ENCODE peak calls at places on chromosomes 6 and 20, in six cellular contexts. One of them, this sample, is unnamed.

GRCh38 chr20:48680650-48681049 is 147.1 kb downstream of the PREX1 start:
- DNase-seq in cardiac muscle cell: no peak
- DNase-seq in NCI-H1105 treated with DMSO at 0.1 percent for 48 hours: no peak
- DNase-seq in brain pericyte: no peak
- DNase-seq in Right ventricle myocardium inferior: no peak
- DNase-seq in stimulated activated CD4-positive, alpha-beta T cell treated with anti-CD3 and anti-CD28 coated beads, TNF-alpha, amount 100 ng/mL, for 24 hours: no peak
- DNase-seq in this sample: no peak

GRCh38 chr6:106145741-106146227 is 59.6 kb downstream of the PRDM1 start:
- DNase-seq in cardiac muscle cell: no peak
- DNase-seq in NCI-H1105 treated with DMSO at 0.1 percent for 48 hours: no peak
- DNase-seq in brain pericyte: no peak
- DNase-seq in Right ventricle myocardium inferior: no peak
- DNase-seq in stimulated activated CD4-positive, alpha-beta T cell treated with anti-CD3 and anti-CD28 coated beads, TNF-alpha, amount 100 ng/mL, for 24 hours: peak
- DNase-seq in this sample: no peak

GRCh38 chr6:166032366-166033171 is 135.1 kb downstream of the TBXT start:
- DNase-seq in cardiac muscle cell: peak
- DNase-seq in NCI-H1105 treated with DMSO at 0.1 percent for 48 hours: no peak
- DNase-seq in brain pericyte: peak
- DNase-seq in Right ventricle myocardium inferior: peak
- DNase-seq in stimulated activated CD4-positive, alpha-beta T cell treated with anti-CD3 and anti-CD28 coated beads, TNF-alpha, amount 100 ng/mL, for 24 hours: no peak
- DNase-seq in this sample: no peak

GRCh38 chr6:157982580-157983438 is 1.1 kb downstream of the SYNJ2 start:
- DNase-seq in cardiac muscle cell: peak
- DNase-seq in NCI-H1105 treated with DMSO at 0.1 percent for 48 hours: no peak
- DNase-seq in brain pericyte: no peak
- DNase-seq in Right ventricle myocardium inferior: no peak
- DNase-seq in stimulated activated CD4-positive, alpha-beta T cell treated with anti-CD3 and anti-CD28 coated beads, TNF-alpha, amount 100 ng/mL, for 24 hours: no peak
- DNase-seq in this sample: no peak

GRCh38 chr20:25606094-25606640 is 17.6 kb downstream of the NANP start:
- DNase-seq in cardiac muscle cell: no peak
- DNase-seq in NCI-H1105 treated with DMSO at 0.1 percent for 48 hours: no peak
- DNase-seq in brain pericyte: no peak
- DNase-seq in Right ventricle myocardium inferior: no peak
- DNase-seq in stimulated activated CD4-positive, alpha-beta T cell treated with anti-CD3 and anti-CD28 coated beads, TNF-alpha, amount 100 ng/mL, for 24 hours: no peak
- DNase-seq in this sample: no peak

GRCh38 chr6:12593720-12594540 is 122.6 kb upstream of the PHACTR1 start:
- DNase-seq in cardiac muscle cell: no peak
- DNase-seq in NCI-H1105 treated with DMSO at 0.1 percent for 48 hours: no peak
- DNase-seq in brain pericyte: no peak
- DNase-seq in Right ventricle myocardium inferior: no peak
- DNase-seq in stimulated activated CD4-positive, alpha-beta T cell treated with anti-CD3 and anti-CD28 coated beads, TNF-alpha, amount 100 ng/mL, for 24 hours: no peak
- DNase-seq in this sample: no peak

GRCh38 chr6:157099912-157100593 is 223.3 kb downstream of the TMEM242 start:
- DNase-seq in cardiac muscle cell: peak
- DNase-seq in NCI-H1105 treated with DMSO at 0.1 percent for 48 hours: no peak
- DNase-seq in brain pericyte: no peak
- DNase-seq in Right ventricle myocardium inferior: no peak
- DNase-seq in stimulated activated CD4-positive, alpha-beta T cell treated with anti-CD3 and anti-CD28 coated beads, TNF-alpha, amount 100 ng/mL, for 24 hours: peak
- DNase-seq in this sample: peak

GRCh38 chr6:65937982-65938381 is 231.0 kb upstream of the EYS start:
- DNase-seq in cardiac muscle cell: no peak
- DNase-seq in NCI-H1105 treated with DMSO at 0.1 percent for 48 hours: no peak
- DNase-seq in brain pericyte: no peak
- DNase-seq in Right ventricle myocardium inferior: no peak
- DNase-seq in stimulated activated CD4-positive, alpha-beta T cell treated with anti-CD3 and anti-CD28 coated beads, TNF-alpha, amount 100 ng/mL, for 24 hours: no peak
- DNase-seq in this sample: no peak

GRCh38 chr20:33076662-33077398 is 2.6 kb upstream of the BPIFB4 start:
- DNase-seq in cardiac muscle cell: no peak
- DNase-seq in NCI-H1105 treated with DMSO at 0.1 percent for 48 hours: no peak
- DNase-seq in brain pericyte: no peak
- DNase-seq in Right ventricle myocardium inferior: no peak
- DNase-seq in stimulated activated CD4-positive, alpha-beta T cell treated with anti-CD3 and anti-CD28 coated beads, TNF-alpha, amount 100 ng/mL, for 24 hours: no peak
- DNase-seq in this sample: no peak

GRCh38 chr20:51553897-51554504 is 11.5 kb upstream of the NFATC2 start:
- DNase-seq in cardiac muscle cell: peak
- DNase-seq in NCI-H1105 treated with DMSO at 0.1 percent for 48 hours: no peak
- DNase-seq in brain pericyte: no peak
- DNase-seq in Right ventricle myocardium inferior: no peak
- DNase-seq in stimulated activated CD4-positive, alpha-beta T cell treated with anti-CD3 and anti-CD28 coated beads, TNF-alpha, amount 100 ng/mL, for 24 hours: no peak
- DNase-seq in this sample: no peak

GRCh38 chr6:121851056-121851455 is 415.6 kb downstream of the GJA1 start:
- DNase-seq in cardiac muscle cell: no peak
- DNase-seq in NCI-H1105 treated with DMSO at 0.1 percent for 48 hours: peak
- DNase-seq in brain pericyte: no peak
- DNase-seq in Right ventricle myocardium inferior: no peak
- DNase-seq in stimulated activated CD4-positive, alpha-beta T cell treated with anti-CD3 and anti-CD28 coated beads, TNF-alpha, amount 100 ng/mL, for 24 hours: no peak
- DNase-seq in this sample: no peak

GRCh38 chr6:331622-332521 is 39.6 kb downstream of the DUSP22 start:
- DNase-seq in cardiac muscle cell: no peak
- DNase-seq in NCI-H1105 treated with DMSO at 0.1 percent for 48 hours: no peak
- DNase-seq in brain pericyte: peak
- DNase-seq in Right ventricle myocardium inferior: peak
- DNase-seq in stimulated activated CD4-positive, alpha-beta T cell treated with anti-CD3 and anti-CD28 coated beads, TNF-alpha, amount 100 ng/mL, for 24 hours: no peak
- DNase-seq in this sample: no peak

GRCh38 chr20:49569403-49570115 is 1.6 kb upstream of the PTGIS start:
- DNase-seq in cardiac muscle cell: peak
- DNase-seq in NCI-H1105 treated with DMSO at 0.1 percent for 48 hours: no peak
- DNase-seq in brain pericyte: no peak
- DNase-seq in Right ventricle myocardium inferior: no peak
- DNase-seq in stimulated activated CD4-positive, alpha-beta T cell treated with anti-CD3 and anti-CD28 coated beads, TNF-alpha, amount 100 ng/mL, for 24 hours: no peak
- DNase-seq in this sample: no peak

GRCh38 chr20:33781133-33781532 is 30.0 kb upstream of the CHMP4B start:
- DNase-seq in cardiac muscle cell: no peak
- DNase-seq in NCI-H1105 treated with DMSO at 0.1 percent for 48 hours: no peak
- DNase-seq in brain pericyte: no peak
- DNase-seq in Right ventricle myocardium inferior: no peak
- DNase-seq in stimulated activated CD4-positive, alpha-beta T cell treated with anti-CD3 and anti-CD28 coated beads, TNF-alpha, amount 100 ng/mL, for 24 hours: no peak
- DNase-seq in this sample: no peak

GRCh38 chr6:113596907-113597583 is 260.1 kb upstream of the MARCKS start:
- DNase-seq in cardiac muscle cell: peak
- DNase-seq in NCI-H1105 treated with DMSO at 0.1 percent for 48 hours: peak
- DNase-seq in brain pericyte: peak
- DNase-seq in Right ventricle myocardium inferior: no peak
- DNase-seq in stimulated activated CD4-positive, alpha-beta T cell treated with anti-CD3 and anti-CD28 coated beads, TNF-alpha, amount 100 ng/mL, for 24 hours: no peak
- DNase-seq in this sample: no peak